ENCODE peak calls at places on chromosomes 13 and 19, in seven cellular contexts. H, G, A, U, M, Z and K are unnamed samples.

GRCh38 chr13:99686157-99686572 is 184.9 kb downstream of the TM9SF2 start:
- DNase-seq in G (peak; percentile 12), H (no peak), A (no peak), U (no peak), Z (no peak), M (peak; percentile 43), K (no peak)

GRCh38 chr13:30429721-30430694 is 7.7 kb downstream of the UBE2L5 start:
- DNase-seq in Z (no peak), H (peak; percentile 90), A (no peak), U (no peak), G (peak; percentile 85), M (peak; percentile 93), K (no peak)

GRCh38 chr13:112619730-112620639 is 32.0 kb upstream of the TUBGCP3 start:
- DNase-seq in G (peak; percentile 6), Z (peak; percentile 30), U (no peak), A (peak; percentile 96), M (peak; percentile 52), H (peak; percentile 23), K (no peak)

GRCh38 chr13:76845865-76846264 is 40.3 kb downstream of the KCTD12 start:
- DNase-seq in H (no peak), G (no peak), U (no peak), A (no peak), Z (no peak), M (no peak), K (no peak)

GRCh38 chr13:73059460-73060250 is 850 bp downstream of the KLF5 start:
- DNase-seq in Z (peak; percentile 92), G (peak; percentile 15), A (peak; percentile 54), U (peak; percentile 18), H (peak; percentile 20), M (peak; percentile 45), K (no peak)

GRCh38 chr13:27620377-27621115 is at the start of gene LNX2:
- DNase-seq in G (peak; percentile 96), H (peak; percentile 97), A (peak; percentile 97), U (peak; percentile 98), Z (peak; percentile 99), M (peak; percentile 96), K (peak; percentile 92)

GRCh38 chr19:27780367-27781065 is 1432.4 kb downstream of the UQCRFS1 start:
- DNase-seq in Z (no peak), H (no peak), A (no peak), G (no peak), M (no peak), U (no peak), K (no peak)

GRCh38 chr13:111907341-111907880 is 159.5 kb upstream of the SOX1 start:
- DNase-seq in A (no peak), U (no peak), M (no peak), H (no peak), Z (peak; percentile 42), G (no peak), K (no peak)

GRCh38 chr13:60448907-60449510 is 52.0 kb downstream of the TDRD3 start:
- DNase-seq in G (peak; percentile 62), Z (no peak), U (no peak), H (peak; percentile 65), A (no peak), M (peak; percentile 49), K (no peak)

GRCh38 chr13:91647361-91647970 is 249.0 kb downstream of the GPC5 start:
- DNase-seq in H (no peak), M (no peak), G (no peak), U (no peak), A (no peak), Z (no peak), K (no peak)

GRCh38 chr19:4473708-4474503 is 1.8 kb downstream of the HDGFL2 start:
- DNase-seq in G (peak; percentile 8), A (no peak), Z (no peak), H (no peak), U (no peak), M (peak; percentile 24), K (no peak)

GRCh38 chr13:90686438-90686837 is 661.0 kb upstream of the MIR17HG start:
- DNase-seq in M (peak; percentile 74), Z (no peak), G (peak; percentile 88), U (no peak), H (no peak), A (no peak), K (no peak)

GRCh38 chr19:16590876-16591802 is 18.9 kb upstream of the SLC35E1 start:
- DNase-seq in G (no peak), H (no peak), A (no peak), M (no peak), U (no peak), Z (no peak), K (no peak)

GRCh38 chr13:28822161-28822560 is 2.0 kb downstream of the MTUS2 start:
- DNase-seq in A (no peak), U (no peak), M (no peak), H (no peak), Z (no peak), G (no peak), K (no peak)

GRCh38 chr13:37392389-37392788 is 206.2 kb downstream of the POSTN start:
- DNase-seq in U (no peak), A (no peak), M (no peak), H (no peak), G (no peak), Z (no peak), K (no peak)

GRCh38 chr19:45492627-45493470 is 4.0 kb downstream of the RTN2 start:
- DNase-seq in A (no peak), U (no peak), Z (no peak), M (peak; percentile 92), H (peak; percentile 40), G (peak; percentile 70), K (no peak)

GRCh38 chr13:62747152-62747551 is 1331.5 kb upstream of the PCDH20 start:
- DNase-seq in H (no peak), A (no peak), G (no peak), U (no peak), M (no peak), Z (no peak), K (no peak)

GRCh38 chr13:28059214-28059613 is 41.2 kb downstream of the FLT3 start:
- DNase-seq in A (no peak), Z (no peak), G (peak; percentile 21), H (peak; percentile 47), M (peak; percentile 38), U (peak; percentile 9), K (no peak)

GRCh38 chr19:39126593-39127187 is 1.1 kb downstream of the PAK4 start:
- DNase-seq in A (no peak), H (peak; percentile 37), Z (no peak), U (no peak), M (peak; percentile 60), G (peak; percentile 40), K (no peak)

GRCh38 chr19:4870025-4870700 is 2.7 kb upstream of the PLIN3 start:
- DNase-seq in Z (peak; percentile 76), A (no peak), U (no peak), H (peak; percentile 82), M (peak; percentile 98), G (peak; percentile 94), K (no peak)

GRCh38 chr13:30615851-30616311 is 1.8 kb upstream of the USPL1 start:
- DNase-seq in A (no peak), U (no peak), H (peak; percentile 56), Z (no peak), G (peak; percentile 23), M (peak; percentile 43), K (no peak)

GRCh38 chr19:511101-511841 is 4.0 kb downstream of the TPGS1 start:
- DNase-seq in G (no peak), Z (peak; percentile 92), M (peak; percentile 43), H (peak; percentile 86), A (peak; percentile 91), U (peak; percentile 89), K (no peak)

GRCh38 chr19:45667620-45668341 is at the start of gene GIPR:
- DNase-seq in Z (peak; percentile 88), M (peak; percentile 65), G (peak; percentile 8), U (peak; percentile 43), A (no peak), H (no peak), K (no peak)

GRCh38 chr19:39310558-39311311 is 9.9 kb downstream of the LRFN1 start:
- DNase-seq in U (no peak), A (no peak), Z (peak; percentile 32), M (peak; percentile 16), H (peak; percentile 9), G (no peak), K (no peak)